ENCODE peak calls at places on chromosomes 3 and 15, in five cellular contexts. I is heart right ventricle, G is astrocyte, F is fibroblast of lung, Q is endodermal cell. D is an unnamed sample. For H3K4me1, the result is how much of the 10 kb centered on the place peaks cover.

GRCh38 chr15:94894056-94894455 is 662.7 kb downstream of the MCTP2 start:
- DNase-seq in I (no peak), F (no peak), G (no peak), Q (no peak), D (no peak)

GRCh38 chr3:63295356-63295755 is 17.2 kb downstream of the SYNPR start:
- DNase-seq in G (no peak), I (no peak), F (no peak), Q (no peak), D (no peak)

GRCh38 chr15:87489902-87490301 is 766.6 kb downstream of the NTRK3 start:
- DNase-seq in G (no peak), I (no peak), Q (no peak), F (no peak), D (no peak)

GRCh38 chr15:71707230-71708051 is 102.9 kb upstream of the NR2E3 start:
- DNase-seq in G (peak), I (no peak), F (peak), Q (no peak), D (no peak)

GRCh38 chr3:60086811-60087210 is 1037.0 kb upstream of the CFAP20DC start:
- DNase-seq in G (peak), F (peak), Q (no peak), I (no peak), D (no peak)

GRCh38 chr15:58628206-58629057 is 121.1 kb downstream of the ADAM10 start:
- DNase-seq in F (peak), Q (no peak), I (no peak), G (no peak), D (no peak)

GRCh38 chr15:75164625-75165024 is 37.1 kb upstream of the C15orf39 start:
- DNase-seq in F (no peak), Q (no peak), I (no peak), G (no peak), D (no peak)

GRCh38 chr15:39586387-39587171 is 5.7 kb downstream of the THBS1 start:
- DNase-seq in G (peak), Q (no peak), F (peak), I (no peak), D (no peak)

GRCh38 chr3:54122046-54122801 is at the start of gene CACNA2D3:
- DNase-seq in Q (peak), F (peak), G (peak), I (peak), D (peak)

GRCh38 chr15:52480990-52481389 is 47.7 kb downstream of the MYO5A start:
- DNase-seq in Q (no peak), F (no peak), I (no peak), G (no peak), D (no peak)
- H3K4me1 ChIP-seq in Q (under half), F (under half), I (under half), G (under half), D (under half)

GRCh38 chr15:35690698-35691116 is 144.7 kb upstream of the DPH6 start:
- DNase-seq in I (no peak), Q (no peak), G (peak), F (peak), D (no peak)
- H3K27ac ChIP-seq in I (peak), Q (peak), G (peak), F (no peak), D (peak)

GRCh38 chr15:84600331-84600686 is 500 bp upstream of the ZSCAN2 start:
- DNase-seq in G (peak), F (peak), I (peak), Q (peak), D (peak)

GRCh38 chr15:84595660-84596059 is 5.1 kb upstream of the ZSCAN2 start:
- DNase-seq in F (no peak), I (no peak), Q (peak), G (no peak), D (no peak)

GRCh38 chr15:84599906-84600305 is 903 bp upstream of the ZSCAN2 start:
- DNase-seq in Q (peak), G (no peak), I (no peak), F (no peak), D (peak)

GRCh38 chr15:84598993-84599392 is 1.8 kb upstream of the ZSCAN2 start:
- DNase-seq in I (no peak), Q (peak), F (peak), G (peak), D (peak)

GRCh38 chr15:84598250-84598649 is 2.6 kb upstream of the ZSCAN2 start:
- DNase-seq in Q (peak), I (no peak), G (no peak), F (no peak), D (no peak)
- H3K4me1 ChIP-seq in Q (under half), I (under half), G (under half), F (under half), D (under half)

GRCh38 chr15:90106522-90107117 is 4.4 kb upstream of the IDH2 start:
- DNase-seq in F (peak), G (peak), Q (no peak), I (peak), D (peak)
- H3K27ac ChIP-seq in F (no peak), G (no peak), Q (no peak), I (peak), D (no peak)

DNA sequence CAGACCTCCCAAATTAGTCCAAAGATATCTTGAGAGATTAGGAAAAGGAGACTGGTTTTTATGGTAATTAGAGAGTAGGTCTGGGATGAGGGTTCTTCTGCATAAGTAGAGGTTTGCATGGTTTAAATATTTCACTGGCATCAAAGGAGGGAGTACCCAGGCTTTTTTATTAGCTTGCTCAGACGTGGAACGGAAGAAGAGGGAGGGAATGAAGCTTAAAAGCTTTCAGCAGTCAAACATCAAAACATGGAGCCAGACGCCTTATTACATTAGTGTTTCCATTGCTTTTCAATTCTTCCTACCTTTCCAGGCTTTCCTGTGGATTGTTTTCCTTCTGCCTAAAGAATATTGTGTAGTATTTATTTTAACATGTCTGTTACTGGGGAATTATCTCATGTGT is 342.1 kb upstream of the SOX2 start:
- DNase-seq in G (no peak), Q (no peak), F (no peak), I (no peak), D (no peak)
- H3K4me1 ChIP-seq in G (under half), Q (under half), F (under half), I (under half), D (under half)

GRCh38 chr3:173397161-173398110 is at the start of gene NLGN1:
- DNase-seq in G (peak), F (peak), I (peak), Q (peak), D (peak)

GRCh38 chr3:173399001-173399400 is 1.5 kb downstream of the NLGN1 start:
- DNase-seq in Q (no peak), F (no peak), I (no peak), G (no peak), D (no peak)

GRCh38 chr3:173395412-173396181 is 1.9 kb upstream of the NLGN1 start:
- DNase-seq in Q (peak), F (peak), I (peak), G (peak), D (peak)

GRCh38 chr3:173396191-173397041 is 1.1 kb upstream of the NLGN1 start:
- DNase-seq in G (peak), F (peak), Q (peak), I (no peak), D (no peak)

GRCh38 chr3:173398111-173398479 is 551 bp downstream of the NLGN1 start:
- DNase-seq in F (peak), G (peak), I (no peak), Q (no peak), D (no peak)
- H3K27ac ChIP-seq in F (no peak), G (peak), I (peak), Q (peak), D (no peak)

GRCh38 chr15:65335278-65336055 is 31.0 kb downstream of the RNU5B-1 start:
- DNase-seq in Q (no peak), F (no peak), I (no peak), G (no peak), D (no peak)
- H3K4me1 ChIP-seq in Q (under half), F (under half), I (under half), G (under half), D (under half)

D was measured in adrenal gland.